ENCODE peak calls at places on chromosome 19, in five cellular contexts. R is fibroblast of lung, C is mucosa of descending colon, K is IMR-90, D is heart left ventricle. G is an unnamed sample.
A peak's percentile ranks its signal among the peaks of the same experiment; 100 is the strongest.

GRCh38 chr19:13781547-13781946 is 7.3 kb downstream of the C19orf53 start:
- DNase-seq in R (peak; percentile 75), C (peak; percentile 77), K (peak; percentile 81), D (peak; percentile 76), G (peak; percentile 75)

GRCh38 chr19:55255618-55256423 is 3.0 kb downstream of the PPP6R1 start:
- DNase-seq in R (no peak), C (peak; percentile 53), K (peak; percentile 60), D (no peak), G (no peak)

GRCh38 chr19:41443813-41444455 is 978 bp downstream of the ERICH4 start:
- DNase-seq in R (no peak), C (no peak), K (no peak), D (no peak), G (no peak)

GRCh38 chr19:11092181-11092538 is 2.9 kb downstream of the LDLR start:
- DNase-seq in R (peak; percentile 64), C (no peak), K (peak; percentile 74), D (no peak), G (no peak)

GRCh38 chr19:10454267-10454666 is 33.9 kb downstream of the PDE4A start:
- DNase-seq in R (no peak), C (no peak), K (peak; percentile 18), D (no peak), G (peak; percentile 54)

GRCh38 chr19:3778104-3778867 is 6.3 kb upstream of the RAX2 start:
- DNase-seq in R (no peak), C (no peak), K (no peak), D (no peak), G (no peak)

GRCh38 chr19:38233740-38234251 is 9.8 kb upstream of the DPF1 start:
- DNase-seq in R (peak; percentile 75), C (peak; percentile 88), K (peak; percentile 59), D (peak; percentile 80), G (peak; percentile 89)

GRCh38 chr19:1312732-1313694 is 27.3 kb downstream of the EFNA2 start:
- DNase-seq in R (peak; percentile 11), C (peak; percentile 50), K (peak; percentile 58), D (no peak), G (peak; percentile 56)

GRCh38 chr19:1355258-1355973 is 28.3 kb upstream of the NDUFS7 start:
- DNase-seq in R (no peak), C (no peak), K (no peak), D (peak; percentile 39), G (no peak)

GRCh38 chr19:10112895-10113591 is 1.6 kb downstream of the P2RY11 start:
- DNase-seq in R (no peak), C (peak; percentile 75), K (no peak), D (no peak), G (peak; percentile 73)

GRCh38 chr19:1948676-1949075 is 7.7 kb downstream of the CSNK1G2 start:
- DNase-seq in R (no peak), C (no peak), K (no peak), D (no peak), G (no peak)

GRCh38 chr19:2578911-2579677 is 103.2 kb downstream of the GADD45B start:
- DNase-seq in R (peak; percentile 93), C (peak; percentile 90), K (peak; percentile 89), D (peak; percentile 89), G (peak; percentile 83)

GRCh38 chr19:10420444-10421239 is at the start of gene PDE4A:
- DNase-seq in R (no peak), C (peak; percentile 61), K (no peak), D (peak; percentile 33), G (peak; percentile 87)

GRCh38 chr19:38194061-38194701 is 29.8 kb downstream of the DPF1 start:
- DNase-seq in R (no peak), C (no peak), K (no peak), D (no peak), G (no peak)

GRCh38 chr19:36604656-36605100 is 435 bp upstream of the ZNF382 start:
- DNase-seq in R (peak; percentile 17), C (peak; percentile 60), K (peak; percentile 40), D (peak; percentile 70), G (peak; percentile 77)

GRCh38 chr19:13066231-13066630 is 36.4 kb downstream of the LYL1 start:
- DNase-seq in R (no peak), C (no peak), K (no peak), D (no peak), G (no peak)

GRCh38 chr19:14081797-14082674 is 3.5 kb downstream of the C19orf67 start:
- DNase-seq in R (no peak), C (peak; percentile 31), K (peak; percentile 27), D (peak; percentile 55), G (no peak)

GRCh38 chr19:16335226-16335625 is 10.6 kb downstream of the KLF2 start:
- DNase-seq in R (no peak), C (no peak), K (no peak), D (no peak), G (no peak)

GRCh38 chr19:43675269-43675879 is 5.4 kb upstream of the PLAUR start:
- DNase-seq in R (peak; percentile 23), C (peak; percentile 80), K (peak; percentile 78), D (no peak), G (no peak)

GRCh38 chr19:47036233-47036651 is 12.2 kb downstream of the TMEM160 start:
- DNase-seq in R (no peak), C (peak; percentile 83), K (no peak), D (no peak), G (peak; percentile 65)

GRCh38 chr19:1122972-1123363 is 19.2 kb downstream of the GPX4 start:
- DNase-seq in R (peak; percentile 76), C (peak; percentile 92), K (peak; percentile 56), D (peak; percentile 52), G (peak; percentile 87)

GRCh38 chr19:49475191-49475932 is 1.3 kb downstream of the FLT3LG start:
- DNase-seq in R (no peak), C (no peak), K (no peak), D (no peak), G (no peak)

GRCh38 chr19:51714848-51715247 is 8.9 kb downstream of the HAS1 start:
- DNase-seq in R (no peak), C (no peak), K (no peak), D (no peak), G (no peak)

GRCh38 chr19:17332677-17333581 is 1.7 kb downstream of the ANO8 start:
- DNase-seq in R (peak; percentile 52), C (peak; percentile 51), K (peak; percentile 39), D (no peak), G (peak; percentile 98)

GRCh38 chr19:46017095-46017429 is 5.8 kb downstream of the PGLYRP1 start:
- DNase-seq in R (no peak), C (peak; percentile 42), K (no peak), D (no peak), G (no peak)

GRCh38 chr19:46015080-46015960 is 7.5 kb downstream of the PGLYRP1 start:
- DNase-seq in R (peak; percentile 17), C (peak; percentile 88), K (no peak), D (peak; percentile 45), G (peak; percentile 71)

GRCh38 chr19:46016426-46017094 is 6.3 kb downstream of the PGLYRP1 start:
- DNase-seq in R (peak; percentile 68), C (peak; percentile 90), K (peak; percentile 68), D (peak; percentile 84), G (peak; percentile 86)

GRCh38 chr19:46015961-46016425 is 6.9 kb downstream of the PGLYRP1 start:
- DNase-seq in R (no peak), C (peak; percentile 51), K (no peak), D (no peak), G (no peak)

DNA sequence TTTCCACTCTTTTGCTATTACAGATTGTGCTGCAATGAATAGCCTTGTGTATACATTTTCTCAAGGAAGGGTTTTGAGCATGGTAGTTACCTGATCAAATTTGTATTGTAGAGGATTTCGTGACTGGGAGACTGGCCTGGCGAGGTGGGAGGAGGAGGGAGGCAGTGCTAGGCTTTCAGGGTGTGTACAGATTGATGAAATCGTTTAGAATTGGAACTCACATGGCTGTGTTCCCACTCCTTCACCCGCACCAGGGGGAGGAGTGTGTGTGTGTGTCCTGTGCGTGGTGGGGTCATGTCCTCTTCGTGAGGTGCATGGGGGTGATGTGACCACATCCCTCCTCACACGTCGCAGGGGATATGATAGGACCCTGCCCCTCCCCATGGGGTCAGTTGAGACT is 8.3 kb downstream of the PGLYRP1 start:
- DNase-seq in R (no peak), C (no peak), K (no peak), D (no peak), G (no peak)
- H3K4me3 ChIP-seq in R (no peak overlapping the region), C (no peak overlapping the region), K (no peak overlapping the region), D (no peak overlapping the region), G (peak overlapping the region; percentile 32)

GRCh38 chr19:18846862-18847515 is 15.2 kb downstream of the UPF1 start:
- DNase-seq in R (peak; percentile 80), C (peak; percentile 82), K (peak; percentile 69), D (peak; percentile 80), G (peak; percentile 89)
- H3K4me1 ChIP-seq in R (peaks cover 35% of the 10 kb centered on the region), C (peaks cover 10% of the 10 kb centered on the region), K (peaks cover 21% of the 10 kb centered on the region), D (peaks cover 34% of the 10 kb centered on the region), G (peaks cover 43% of the 10 kb centered on the region)

DNA sequence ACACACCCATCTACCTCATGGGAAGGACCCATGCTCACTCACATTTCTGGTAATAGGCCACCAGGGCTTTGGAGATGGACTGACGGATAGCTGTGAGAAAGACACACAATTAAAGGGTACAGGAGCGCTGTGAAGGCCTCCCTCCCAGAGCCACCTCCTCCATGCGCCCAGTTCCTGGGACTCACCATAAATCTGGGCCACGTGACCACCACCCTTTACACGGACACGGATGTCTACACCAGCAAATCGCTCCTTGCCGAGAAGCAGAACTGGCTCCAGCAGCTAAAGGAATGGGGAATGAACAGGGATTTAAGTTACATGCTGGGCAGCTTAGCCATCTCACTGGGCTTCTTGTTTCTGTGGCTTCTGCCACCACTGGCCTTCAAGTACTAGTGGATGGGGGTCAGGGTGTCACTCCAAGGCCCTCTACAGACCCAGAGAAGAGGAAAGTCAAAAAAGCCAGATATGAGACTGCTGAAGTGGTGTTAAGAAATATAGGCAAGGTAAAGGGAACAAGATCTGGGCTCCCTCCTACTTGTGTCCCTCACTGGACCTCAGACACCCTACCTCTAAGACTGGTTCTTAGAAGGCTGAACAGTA is 2.2 kb downstream of the RPS16 start:
- DNase-seq in R (no peak), C (no peak), K (no peak), D (no peak), G (no peak)
- H3K4me3 ChIP-seq in R (no peak overlapping the region), C (no peak overlapping the region), K (no peak overlapping the region), D (no peak overlapping the region), G (no peak overlapping the region)

DNA sequence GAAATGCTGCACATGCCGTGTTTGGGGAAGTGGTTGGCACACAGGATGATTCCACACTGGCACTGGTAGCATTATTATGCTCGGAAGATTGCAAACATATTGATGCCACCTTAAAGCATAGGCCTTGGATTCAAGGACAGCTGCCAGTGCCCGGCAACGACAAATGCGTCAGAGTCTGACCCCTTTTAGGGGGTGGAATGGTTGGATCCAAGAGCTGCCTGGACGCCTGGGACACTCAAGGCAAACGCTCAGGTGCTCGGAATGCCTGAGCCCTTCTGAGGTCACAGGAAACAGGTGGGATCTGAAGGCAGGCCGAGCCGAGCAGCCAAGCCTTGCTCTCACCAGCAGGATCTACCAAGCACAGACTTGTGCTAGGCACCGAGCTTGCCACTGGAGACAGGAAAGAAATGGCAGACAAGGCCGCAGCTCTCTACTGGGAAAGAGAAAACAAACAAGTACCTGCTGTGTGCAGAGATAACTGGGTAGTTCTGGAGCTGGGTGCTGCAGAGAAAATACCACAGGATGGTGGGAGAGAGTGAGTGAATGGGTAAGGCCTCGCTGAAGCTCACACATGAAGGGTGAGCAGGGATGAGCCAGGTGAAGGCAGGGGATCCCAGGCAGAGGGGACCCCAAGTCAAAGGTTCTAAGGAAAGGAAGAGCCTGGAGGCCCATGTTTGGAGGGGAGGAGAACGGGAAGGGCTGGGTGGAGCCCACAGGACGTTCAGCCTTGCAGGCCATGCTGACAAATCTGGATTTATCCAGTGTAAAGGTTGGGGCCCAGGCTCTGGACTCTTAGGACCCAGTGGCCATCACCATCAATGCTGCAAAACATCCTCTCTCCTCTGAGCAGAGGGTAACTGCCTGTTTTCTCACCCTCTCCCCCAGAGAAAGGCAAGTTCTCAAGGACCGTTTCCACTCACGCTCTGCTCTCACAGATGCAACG is 9.2 kb downstream of the RANBP3 start:
- DNase-seq in R (no peak), C (no peak), K (no peak), D (no peak), G (no peak)
- H3K4me1 ChIP-seq in R (peaks cover 34% of the 10 kb centered on the region), C (peaks cover 18% of the 10 kb centered on the region), K (peaks cover 40% of the 10 kb centered on the region), D (peaks cover 8% of the 10 kb centered on the region), G (peaks cover 7% of the 10 kb centered on the region)